ENCODE peak calls at places on chromosome 16, in eight cellular contexts. B, E, S, G, W, R, Y and J are unnamed samples.

GRCh38 chr16:79899316-79900110 is 299.0 kb upstream of the MAF start:
- DNase-seq in B (no peak), E (no peak), S (no peak), G (no peak), W (no peak), R (no peak), Y (no peak), J (no peak)

GRCh38 chr16:72788269-72788809 is 259.6 kb downstream of the ZFHX3 start:
- DNase-seq in B (no peak), E (no peak), S (no peak), G (no peak), W (no peak), R (no peak), Y (no peak), J (no peak)

GRCh38 chr16:24721830-24722238 is 7.6 kb upstream of the TNRC6A start:
- DNase-seq in B (no peak), E (no peak), S (no peak), G (no peak), W (no peak), R (no peak), Y (no peak), J (no peak)

GRCh38 chr16:56303880-56304279 is 112.6 kb downstream of the GNAO1 start:
- DNase-seq in B (no peak), E (no peak), S (no peak), G (no peak), W (no peak), R (no peak), Y (no peak), J (no peak)

GRCh38 chr16:75620326-75621169 is 2.5 kb downstream of the ADAT1 start:
- DNase-seq in B (peak), E (peak), S (no peak), G (no peak), W (no peak), R (no peak), Y (no peak), J (no peak)

GRCh38 chr16:61926766-61927165 is 109.5 kb downstream of the CDH8 start:
- DNase-seq in B (no peak), E (no peak), S (no peak), G (no peak), W (peak), R (no peak), Y (no peak), J (no peak)

GRCh38 chr16:11133344-11133921 is 122.6 kb downstream of the SOCS1 start:
- DNase-seq in B (peak), E (peak), S (no peak), G (peak), W (peak), R (no peak), Y (no peak), J (peak)

GRCh38 chr16:59635674-59636073 is 901.6 kb upstream of the GOT2 start:
- DNase-seq in B (no peak), E (no peak), S (no peak), G (no peak), W (no peak), R (no peak), Y (no peak), J (no peak)

GRCh38 chr16:59168715-59169114 is 434.6 kb upstream of the GOT2 start:
- DNase-seq in B (no peak), E (no peak), S (no peak), G (no peak), W (no peak), R (no peak), Y (no peak), J (no peak)

GRCh38 chr16:17784073-17784472 is 313.3 kb upstream of the XYLT1 start:
- DNase-seq in B (no peak), E (no peak), S (peak), G (no peak), W (peak), R (no peak), Y (no peak), J (no peak)

GRCh38 chr16:17063156-17063555 is 407.6 kb downstream of the XYLT1 start:
- DNase-seq in B (no peak), E (no peak), S (no peak), G (no peak), W (no peak), R (no peak), Y (no peak), J (no peak)

GRCh38 chr16:57574646-57575467 is 32.4 kb downstream of the ADGRG5 start:
- DNase-seq in B (no peak), E (no peak), S (no peak), G (no peak), W (no peak), R (no peak), Y (no peak), J (no peak)
- TF ChIP-seq POLR2AphosphoS5 in B (no peak), E (no peak), S (no peak), G (no peak), W (no peak), R (no peak), Y (no peak), J (no peak)

GRCh38 chr16:4531816-4532215 is 6.8 kb downstream of the CDIP1 start:
- DNase-seq in B (no peak), E (no peak), S (no peak), G (no peak), W (no peak), R (no peak), Y (no peak), J (no peak)
- TF ChIP-seq POLR2AphosphoS5 in B (no peak), E (no peak), S (no peak), G (no peak), W (no peak), R (no peak), Y (no peak), J (no peak)

GRCh38 chr16:23061669-23062068 is 87.6 kb downstream of the USP31 start:
- DNase-seq in B (no peak), E (no peak), S (no peak), G (no peak), W (no peak), R (no peak), Y (no peak), J (no peak)

GRCh38 chr16:23059433-23059832 is 89.8 kb downstream of the USP31 start:
- DNase-seq in B (no peak), E (no peak), S (peak), G (no peak), W (no peak), R (no peak), Y (no peak), J (no peak)

GRCh38 chr16:23058576-23058975 is 90.7 kb downstream of the USP31 start:
- DNase-seq in B (no peak), E (no peak), S (no peak), G (no peak), W (no peak), R (no peak), Y (no peak), J (no peak)

GRCh38 chr16:23062524-23062923 is 86.7 kb downstream of the USP31 start:
- DNase-seq in B (no peak), E (no peak), S (no peak), G (no peak), W (no peak), R (no peak), Y (no peak), J (no peak)

GRCh38 chr16:23060458-23061320 is 88.6 kb downstream of the USP31 start:
- DNase-seq in B (peak), E (peak), S (peak), G (peak), W (peak), R (peak), Y (peak), J (peak)
- TF ChIP-seq POLR2AphosphoS5 in B (no peak), E (peak), S (no peak), G (no peak), W (no peak), R (no peak), Y (no peak), J (peak)

GRCh38 chr16:85153046-85153445 is 40.8 kb upstream of the CIBAR2 start:
- DNase-seq in B (no peak), E (no peak), S (no peak), G (no peak), W (no peak), R (no peak), Y (no peak), J (no peak)

GRCh38 chr16:85151079-85151602 is 38.9 kb upstream of the CIBAR2 start:
- DNase-seq in B (no peak), E (no peak), S (no peak), G (no peak), W (no peak), R (no peak), Y (no peak), J (no peak)

GRCh38 chr16:85150331-85150940 is 38.2 kb upstream of the CIBAR2 start:
- DNase-seq in B (no peak), E (no peak), S (no peak), G (no peak), W (no peak), R (no peak), Y (no peak), J (no peak)

GRCh38 chr16:85152414-85153030 is 40.2 kb upstream of the CIBAR2 start:
- DNase-seq in B (no peak), E (no peak), S (no peak), G (no peak), W (no peak), R (no peak), Y (no peak), J (no peak)

GRCh38 chr16:85151603-85152413 is 39.5 kb upstream of the CIBAR2 start:
- DNase-seq in B (peak), E (peak), S (no peak), G (peak), W (no peak), R (peak), Y (peak), J (peak)
- TF ChIP-seq POLR2AphosphoS5 in B (no peak), E (peak), S (no peak), G (no peak), W (no peak), R (no peak), Y (peak), J (peak)

DNA sequence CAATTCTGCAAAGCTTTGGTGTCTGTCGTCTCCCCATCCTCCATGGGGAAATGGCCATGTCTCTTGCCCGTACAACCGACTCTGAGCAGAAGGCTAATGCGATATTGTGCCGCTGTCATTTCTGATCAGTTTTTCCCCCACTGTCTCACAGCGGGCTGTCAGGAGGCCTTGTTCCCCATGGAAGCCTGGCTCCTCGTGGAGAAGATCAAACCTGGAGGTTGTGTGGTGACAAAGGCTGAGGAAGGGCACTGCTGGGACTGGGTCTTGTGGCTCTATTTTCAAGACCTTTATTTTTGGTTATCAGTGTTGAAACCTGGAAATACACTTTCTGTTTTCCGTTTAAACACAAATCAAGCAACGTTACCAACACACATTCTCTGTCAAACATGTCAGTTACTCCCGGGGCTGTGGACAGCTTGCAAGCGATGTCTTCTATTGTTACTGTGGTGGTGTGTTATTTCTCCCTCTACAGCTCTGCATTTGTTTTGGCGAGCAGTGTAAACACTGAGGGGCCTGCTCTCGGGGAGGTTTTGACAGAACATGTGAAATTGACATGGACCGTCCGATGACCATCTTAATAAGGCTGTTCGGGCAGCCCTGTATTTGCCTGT is 12.3 kb downstream of the RBFOX1 start:
- DNase-seq in B (no peak), E (no peak), S (no peak), G (no peak), W (no peak), R (no peak), Y (peak), J (no peak)
- TF ChIP-seq POLR2AphosphoS5 in B (no peak), E (no peak), S (no peak), G (no peak), W (no peak), R (no peak), Y (no peak), J (no peak)

GRCh38 chr16:67676939-67677338 is 10.3 kb downstream of the C16orf86 start:
- DNase-seq in B (no peak), E (no peak), S (no peak), G (no peak), W (no peak), R (no peak), Y (no peak), J (no peak)
- TF ChIP-seq POLR2AphosphoS5 in B (no peak), E (no peak), S (no peak), G (no peak), W (no peak), R (no peak), Y (no peak), J (no peak)

GRCh38 chr16:89739383-89739782 is 18.0 kb downstream of the ZNF276 start:
- DNase-seq in B (no peak), E (no peak), S (no peak), G (no peak), W (no peak), R (no peak), Y (no peak), J (no peak)
- TF ChIP-seq POLR2AphosphoS5 in B (no peak), E (no peak), S (no peak), G (no peak), W (no peak), R (no peak), Y (no peak), J (no peak)

DNA sequence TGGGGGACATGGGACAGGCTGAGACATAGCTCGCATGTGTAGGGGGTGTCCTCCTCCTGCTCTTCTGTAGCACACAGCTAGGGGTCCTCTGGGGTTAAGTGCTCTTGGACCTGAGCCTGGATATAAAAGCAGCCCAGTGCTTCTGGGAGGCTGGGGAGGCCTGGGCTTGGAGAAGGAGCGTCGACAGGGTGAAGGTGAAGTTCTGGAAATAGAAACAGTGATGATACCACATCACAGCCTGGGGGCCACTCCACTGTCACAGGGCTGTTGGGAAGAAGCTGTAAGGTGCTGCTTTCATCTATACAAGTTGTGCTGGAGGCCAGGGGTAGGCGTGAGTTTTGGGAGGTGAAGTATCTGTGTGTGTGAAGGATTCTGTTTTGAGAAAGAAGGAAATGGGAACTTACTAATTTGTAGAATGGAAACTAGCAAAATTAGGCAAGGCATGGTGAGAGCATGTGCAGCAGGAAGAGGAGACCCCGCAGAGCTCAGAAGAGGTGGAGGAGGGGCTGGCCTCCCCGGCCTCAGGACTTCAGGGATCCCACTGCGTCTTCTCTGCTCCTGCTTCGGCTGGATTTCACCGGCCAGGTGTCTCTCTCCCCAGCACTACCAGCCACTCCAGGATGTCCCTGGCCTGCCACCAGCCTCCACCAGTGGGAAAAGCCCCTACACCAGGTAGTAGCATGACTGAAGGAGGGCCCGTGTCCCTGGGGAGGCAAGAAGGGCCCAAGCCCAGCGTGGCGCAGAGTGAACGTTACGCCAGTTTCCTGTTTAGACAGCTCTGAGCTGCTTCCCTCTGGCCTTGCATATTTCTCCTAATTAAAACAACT is 19.4 kb downstream of the PLCG2 start:
- DNase-seq in B (peak), E (no peak), S (peak), G (no peak), W (no peak), R (peak), Y (no peak), J (no peak)
- TF ChIP-seq POLR2AphosphoS5 in B (no peak), E (no peak), S (no peak), G (no peak), W (no peak), R (peak), Y (no peak), J (no peak)

DNA sequence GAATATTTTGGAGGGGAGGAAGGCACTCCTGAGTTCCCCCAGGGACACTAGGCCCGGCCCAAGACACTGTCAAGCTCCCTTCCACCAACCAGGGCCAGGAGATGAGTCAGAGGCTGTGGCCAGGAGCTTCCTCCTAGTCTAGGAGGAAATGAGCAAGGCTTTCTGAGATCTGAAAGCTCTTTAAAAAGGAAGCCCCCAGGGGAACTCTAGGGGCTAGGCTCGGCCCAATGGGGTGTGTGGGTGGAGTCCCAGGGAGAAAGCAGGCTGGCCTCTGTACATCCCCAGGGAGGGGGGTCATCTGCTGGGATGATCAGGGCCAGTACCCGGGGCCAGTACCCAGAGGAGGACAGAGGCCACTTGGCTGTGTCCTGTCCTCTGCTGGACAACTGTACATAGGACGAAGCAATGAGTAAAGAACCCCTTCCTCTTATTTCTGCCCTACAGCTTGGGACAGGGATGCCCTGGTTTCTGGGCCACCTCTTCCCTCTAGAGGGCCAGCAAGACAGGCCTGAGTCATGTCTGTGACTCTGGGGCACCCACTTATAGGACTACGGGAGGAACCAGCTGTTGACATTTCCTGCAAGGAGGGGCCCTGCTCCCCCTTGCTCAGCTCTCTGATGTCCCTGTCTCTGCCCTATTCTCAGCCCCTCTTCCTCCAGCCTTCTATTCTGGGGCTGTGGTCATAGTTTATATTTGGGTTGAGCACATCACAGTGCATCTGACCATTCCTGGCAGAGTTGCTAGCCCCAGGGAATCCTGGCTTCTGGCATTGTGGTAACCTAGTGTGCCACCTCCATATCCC is 2.7 kb downstream of the FHOD1 start:
- DNase-seq in B (peak), E (peak), S (no peak), G (peak), W (no peak), R (peak), Y (no peak), J (no peak)
- TF ChIP-seq POLR2AphosphoS5 in B (no peak), E (peak), S (no peak), G (no peak), W (no peak), R (peak), Y (peak), J (no peak)